ENCODE peak calls at places on chromosome 4, in six cellular contexts. One of them, this sample, is unnamed.

GRCh38 chr4:128338634-128339355 is 51.2 kb upstream of the PGRMC2 start:
- DNase-seq in IMR-90: peak
- DNase-seq in AG10803: peak
- DNase-seq in fibroblast of villous mesenchyme: peak
- DNase-seq in HCT116: no peak
- DNase-seq in lower leg skin: no peak
- DNase-seq in this sample: no peak

GRCh38 chr4:1385373-1386340 is 20.6 kb downstream of the NKX1-1 start:
- DNase-seq in IMR-90: no peak
- DNase-seq in lower leg skin: peak
- DNase-seq in AG10803: no peak
- DNase-seq in HCT116: no peak
- DNase-seq in fibroblast of villous mesenchyme: no peak
- DNase-seq in this sample: no peak

GRCh38 chr4:159341486-159341885 is 238.6 kb downstream of the RAPGEF2 start:
- DNase-seq in IMR-90: peak
- DNase-seq in fibroblast of villous mesenchyme: peak
- DNase-seq in HCT116: no peak
- DNase-seq in AG10803: peak
- DNase-seq in lower leg skin: no peak
- DNase-seq in this sample: no peak

GRCh38 chr4:81314196-81314896 is 99.3 kb upstream of the PRKG2 start:
- DNase-seq in HCT116: no peak
- DNase-seq in IMR-90: peak
- DNase-seq in lower leg skin: no peak
- DNase-seq in fibroblast of villous mesenchyme: peak
- DNase-seq in AG10803: peak
- DNase-seq in this sample: peak

GRCh38 chr4:132297346-132297745 is 851.7 kb upstream of the PCDH10 start:
- DNase-seq in lower leg skin: no peak
- DNase-seq in IMR-90: peak
- DNase-seq in fibroblast of villous mesenchyme: peak
- DNase-seq in AG10803: no peak
- DNase-seq in HCT116: no peak
- DNase-seq in this sample: no peak

GRCh38 chr4:26568446-26568994 is 15.4 kb upstream of the TBC1D19 start:
- DNase-seq in fibroblast of villous mesenchyme: peak
- DNase-seq in lower leg skin: no peak
- DNase-seq in IMR-90: peak
- DNase-seq in HCT116: peak
- DNase-seq in AG10803: peak
- DNase-seq in this sample: no peak

GRCh38 chr4:65773636-65774035 is 103.3 kb upstream of the EPHA5 start:
- DNase-seq in HCT116: no peak
- DNase-seq in AG10803: no peak
- DNase-seq in IMR-90: no peak
- DNase-seq in lower leg skin: no peak
- DNase-seq in fibroblast of villous mesenchyme: no peak
- DNase-seq in this sample: no peak

GRCh38 chr4:53431052-53431451 is 53.6 kb downstream of the FIP1L1 start:
- DNase-seq in AG10803: no peak
- DNase-seq in fibroblast of villous mesenchyme: no peak
- DNase-seq in lower leg skin: no peak
- DNase-seq in IMR-90: no peak
- DNase-seq in HCT116: no peak
- DNase-seq in this sample: no peak

GRCh38 chr4:38085394-38086150 is 125.4 kb downstream of the PTTG2 start:
- DNase-seq in fibroblast of villous mesenchyme: peak
- DNase-seq in HCT116: no peak
- DNase-seq in IMR-90: no peak
- DNase-seq in AG10803: peak
- DNase-seq in lower leg skin: no peak
- DNase-seq in this sample: no peak

GRCh38 chr4:73067971-73068394 is 1.5 kb downstream of the COX18 start:
- DNase-seq in fibroblast of villous mesenchyme: no peak
- DNase-seq in HCT116: no peak
- DNase-seq in AG10803: no peak
- DNase-seq in lower leg skin: no peak
- DNase-seq in IMR-90: peak
- DNase-seq in this sample: peak

GRCh38 chr4:5399790-5400421 is 308.5 kb downstream of the EVC2 start:
- DNase-seq in HCT116: peak
- DNase-seq in IMR-90: peak
- DNase-seq in lower leg skin: no peak
- DNase-seq in AG10803: peak
- DNase-seq in fibroblast of villous mesenchyme: peak
- DNase-seq in this sample: no peak

GRCh38 chr4:83582289-83582756 is 46.4 kb downstream of the GPAT3 start:
- DNase-seq in fibroblast of villous mesenchyme: peak
- DNase-seq in lower leg skin: no peak
- DNase-seq in HCT116: no peak
- DNase-seq in AG10803: peak
- DNase-seq in IMR-90: no peak
- DNase-seq in this sample: peak

GRCh38 chr4:69965628-69966027 is at the start of gene CSN2:
- DNase-seq in HCT116: no peak
- DNase-seq in AG10803: no peak
- DNase-seq in lower leg skin: no peak
- DNase-seq in fibroblast of villous mesenchyme: no peak
- DNase-seq in IMR-90: no peak
- DNase-seq in this sample: no peak

GRCh38 chr4:26073886-26074560 is 160.0 kb downstream of the SMIM20 start:
- DNase-seq in IMR-90: no peak
- DNase-seq in fibroblast of villous mesenchyme: no peak
- DNase-seq in lower leg skin: no peak
- DNase-seq in HCT116: no peak
- DNase-seq in AG10803: no peak
- DNase-seq in this sample: no peak

GRCh38 chr4:25633541-25633940 is 22.1 kb upstream of the SLC34A2 start:
- DNase-seq in lower leg skin: no peak
- DNase-seq in HCT116: no peak
- DNase-seq in AG10803: no peak
- DNase-seq in fibroblast of villous mesenchyme: no peak
- DNase-seq in IMR-90: no peak
- DNase-seq in this sample: no peak

GRCh38 chr4:38948551-38948950 is 80.9 kb downstream of the FAM114A1 start:
- DNase-seq in IMR-90: peak
- DNase-seq in AG10803: peak
- DNase-seq in HCT116: no peak
- DNase-seq in fibroblast of villous mesenchyme: peak
- DNase-seq in lower leg skin: no peak
- DNase-seq in this sample: no peak

GRCh38 chr4:98939892-98940298 is 11.0 kb upstream of the EIF4E start:
- DNase-seq in lower leg skin: no peak
- DNase-seq in fibroblast of villous mesenchyme: peak
- DNase-seq in IMR-90: peak
- DNase-seq in AG10803: peak
- DNase-seq in HCT116: peak
- DNase-seq in this sample: no peak

GRCh38 chr4:87525636-87526035 is 3.5 kb downstream of the SPARCL1 start:
- DNase-seq in IMR-90: peak
- DNase-seq in HCT116: no peak
- DNase-seq in AG10803: peak
- DNase-seq in fibroblast of villous mesenchyme: peak
- DNase-seq in lower leg skin: no peak
- DNase-seq in this sample: no peak

GRCh38 chr4:132333723-132334045 is 815.4 kb upstream of the PCDH10 start:
- DNase-seq in lower leg skin: no peak
- DNase-seq in HCT116: no peak
- DNase-seq in IMR-90: peak
- DNase-seq in fibroblast of villous mesenchyme: peak
- DNase-seq in AG10803: no peak
- DNase-seq in this sample: no peak

GRCh38 chr4:187128226-187128625 is 404.6 kb upstream of the FAT1 start:
- DNase-seq in IMR-90: peak
- DNase-seq in lower leg skin: no peak
- DNase-seq in AG10803: peak
- DNase-seq in HCT116: no peak
- DNase-seq in fibroblast of villous mesenchyme: peak
- DNase-seq in this sample: no peak

GRCh38 chr4:786074-786741 is 39.7 kb downstream of the CPLX1 start:
- DNase-seq in AG10803: no peak
- DNase-seq in HCT116: no peak
- DNase-seq in IMR-90: no peak
- DNase-seq in fibroblast of villous mesenchyme: no peak
- DNase-seq in lower leg skin: no peak
- DNase-seq in this sample: no peak

GRCh38 chr4:174358823-174359222 is 75.1 kb downstream of the CEP44 start:
- DNase-seq in AG10803: peak
- DNase-seq in lower leg skin: no peak
- DNase-seq in IMR-90: peak
- DNase-seq in HCT116: peak
- DNase-seq in fibroblast of villous mesenchyme: peak
- DNase-seq in this sample: no peak

GRCh38 chr4:87532907-87533306 is 3.7 kb upstream of the SPARCL1 start:
- DNase-seq in lower leg skin: no peak
- DNase-seq in fibroblast of villous mesenchyme: no peak
- DNase-seq in IMR-90: no peak
- DNase-seq in HCT116: no peak
- DNase-seq in AG10803: no peak
- DNase-seq in this sample: no peak

GRCh38 chr4:31530555-31530954 is 810.4 kb downstream of the PCDH7 start:
- DNase-seq in HCT116: no peak
- DNase-seq in lower leg skin: no peak
- DNase-seq in AG10803: no peak
- DNase-seq in IMR-90: no peak
- DNase-seq in fibroblast of villous mesenchyme: no peak
- DNase-seq in this sample: no peak

GRCh38 chr4:138327334-138327733 is 85.2 kb upstream of the SLC7A11 start:
- DNase-seq in HCT116: no peak
- DNase-seq in IMR-90: no peak
- DNase-seq in lower leg skin: no peak
- DNase-seq in fibroblast of villous mesenchyme: no peak
- DNase-seq in AG10803: no peak
- DNase-seq in this sample: no peak

GRCh38 chr4:173834151-173834550 is 304.1 kb upstream of the HAND2 start:
- DNase-seq in fibroblast of villous mesenchyme: peak
- DNase-seq in lower leg skin: no peak
- DNase-seq in AG10803: no peak
- DNase-seq in IMR-90: peak
- DNase-seq in HCT116: peak
- DNase-seq in this sample: no peak

DNA sequence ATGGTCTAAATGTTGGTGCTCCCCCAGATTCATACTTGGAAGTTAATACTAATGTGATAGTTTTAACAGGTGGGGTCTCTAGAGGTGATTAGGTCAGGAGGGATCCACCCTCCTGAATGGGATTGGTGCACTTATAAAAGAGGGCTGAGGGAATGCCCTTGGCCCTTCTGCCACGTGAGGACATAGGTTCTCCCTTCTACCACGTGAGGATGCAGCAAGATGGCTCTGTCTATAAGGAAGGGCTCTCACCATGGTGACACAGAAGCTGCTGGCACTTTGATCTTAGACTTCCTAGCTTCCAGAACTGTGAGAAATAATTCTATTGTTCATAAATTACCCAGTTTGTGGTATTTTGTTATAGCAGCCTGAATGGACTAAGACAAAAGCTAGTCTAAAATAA is 1.1 kb downstream of the AADAT start:
- DNase-seq in AG10803: no peak
- DNase-seq in IMR-90: no peak
- DNase-seq in HCT116: no peak
- DNase-seq in fibroblast of villous mesenchyme: no peak
- DNase-seq in lower leg skin: no peak
- DNase-seq in this sample: no peak
- H3K4me3 ChIP-seq in AG10803: peak
- H3K4me3 ChIP-seq in IMR-90: no peak
- H3K4me3 ChIP-seq in HCT116: peak
- H3K4me3 ChIP-seq in fibroblast of villous mesenchyme: no peak
- H3K4me3 ChIP-seq in lower leg skin: no peak
- H3K4me3 ChIP-seq in this sample: peak

GRCh38 chr4:28357985-28358384 is 1497.3 kb downstream of the STIM2 start:
- DNase-seq in fibroblast of villous mesenchyme: no peak
- DNase-seq in AG10803: peak
- DNase-seq in lower leg skin: no peak
- DNase-seq in HCT116: peak
- DNase-seq in IMR-90: peak
- DNase-seq in this sample: no peak
- TF ChIP-seq CTCF in fibroblast of villous mesenchyme: peak
- TF ChIP-seq CTCF in AG10803: peak
- TF ChIP-seq CTCF in lower leg skin: no peak
- TF ChIP-seq CTCF in HCT116: peak
- TF ChIP-seq CTCF in IMR-90: peak
- TF ChIP-seq CTCF in this sample: peak

DNA sequence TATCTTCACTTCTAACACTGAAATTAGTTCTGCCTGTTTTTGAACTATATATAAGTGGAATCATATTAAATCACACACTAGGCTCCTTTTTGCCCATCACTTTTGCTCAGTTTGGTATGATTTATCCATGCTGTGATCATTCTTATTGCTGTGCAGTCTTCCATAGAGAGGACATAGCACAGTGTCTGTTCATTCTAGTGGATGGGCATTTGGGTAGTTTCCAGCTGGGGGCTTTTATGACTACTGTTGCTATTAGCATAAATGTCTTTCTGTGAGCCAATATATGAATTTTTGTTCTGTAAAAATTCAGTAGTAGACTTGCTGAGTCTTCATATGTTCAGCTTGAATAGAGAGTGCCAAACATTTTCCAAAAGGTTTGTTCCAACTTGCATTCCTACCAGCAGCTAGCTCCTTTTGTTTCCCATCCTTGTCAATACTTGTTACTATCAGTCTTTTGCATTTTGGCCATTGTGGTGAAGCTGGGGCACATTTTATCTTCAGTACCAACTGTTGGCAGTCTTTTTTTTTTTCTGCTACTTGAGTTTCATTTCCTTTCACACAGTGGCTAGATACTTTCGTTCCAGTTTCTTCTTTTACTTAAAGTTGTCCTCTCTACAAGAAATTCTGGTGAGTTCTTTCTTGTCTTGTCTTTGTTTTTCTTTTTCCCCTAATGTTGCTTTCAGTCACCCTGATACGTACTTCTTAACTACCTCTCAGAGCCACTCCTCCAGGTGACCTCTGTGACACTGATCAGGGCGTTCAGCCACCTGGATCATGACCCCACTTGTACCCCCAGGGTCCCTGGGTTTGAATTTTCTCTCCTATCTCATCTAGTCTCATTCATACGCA is 87.0 kb downstream of the ANXA3 start:
- DNase-seq in IMR-90: no peak
- DNase-seq in fibroblast of villous mesenchyme: no peak
- DNase-seq in lower leg skin: no peak
- DNase-seq in HCT116: no peak
- DNase-seq in AG10803: no peak
- DNase-seq in this sample: no peak
- H3K4me3 ChIP-seq in IMR-90: no peak
- H3K4me3 ChIP-seq in fibroblast of villous mesenchyme: no peak
- H3K4me3 ChIP-seq in lower leg skin: no peak
- H3K4me3 ChIP-seq in HCT116: no peak
- H3K4me3 ChIP-seq in AG10803: no peak
- H3K4me3 ChIP-seq in this sample: no peak

DNA sequence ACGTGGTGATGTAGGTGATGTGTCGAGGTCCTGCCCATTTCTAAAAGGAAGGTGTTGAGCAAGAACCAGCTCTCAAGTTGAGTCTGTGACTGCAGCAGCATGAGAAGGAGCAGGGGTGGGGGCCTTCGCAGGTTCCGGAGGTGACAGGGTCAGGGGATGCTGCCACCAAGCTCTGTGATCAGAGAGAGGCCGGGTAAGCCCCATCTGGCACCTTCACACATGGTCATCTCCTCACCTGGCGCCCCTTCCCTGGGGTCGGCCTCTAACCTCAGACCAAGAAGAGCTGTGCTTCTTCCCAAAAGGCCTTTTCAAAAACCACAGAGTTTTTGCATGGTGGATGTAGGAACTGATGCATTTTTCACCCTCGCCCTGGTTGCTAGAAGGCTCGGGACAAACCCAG is 137.6 kb downstream of the CPZ start:
- DNase-seq in fibroblast of villous mesenchyme: no peak
- DNase-seq in IMR-90: no peak
- DNase-seq in lower leg skin: peak
- DNase-seq in HCT116: no peak
- DNase-seq in AG10803: no peak
- DNase-seq in this sample: no peak
- TF ChIP-seq CTCF in fibroblast of villous mesenchyme: no peak
- TF ChIP-seq CTCF in IMR-90: no peak
- TF ChIP-seq CTCF in lower leg skin: no peak
- TF ChIP-seq CTCF in HCT116: no peak
- TF ChIP-seq CTCF in AG10803: no peak
- TF ChIP-seq CTCF in this sample: no peak

This sample was measured in LNCaP clone FGC.